ENCODE peak calls at places on chromosome 5, in seven cellular contexts. Q is ovary, H is Caco-2, C is PC-9, Z is mesendoderm, I is heart left ventricle, A is GM23248. R is an unnamed sample.

GRCh38 chr5:127229185-127229889 is 61.3 kb upstream of the MEGF10 start:
- DNase-seq in H (peak; percentile 60), Z (peak; percentile 57), C (peak; percentile 27), A (peak; percentile 43), Q (peak; percentile 25), I (peak; percentile 49), R (peak; percentile 67)

GRCh38 chr5:40914835-40915234 is 5.5 kb downstream of the C7 start:
- DNase-seq in Z (peak; percentile 18), I (no peak), A (peak; percentile 6), Q (no peak), H (no peak), C (no peak), R (no peak)

GRCh38 chr5:57993866-57994265 is 466.0 kb downstream of the PLK2 start:
- DNase-seq in H (no peak), Q (no peak), I (no peak), A (no peak), C (no peak), Z (no peak), R (no peak)

GRCh38 chr5:54720346-54720745 is 202.8 kb downstream of the SNX18 start:
- DNase-seq in H (no peak), I (no peak), A (no peak), Q (no peak), Z (peak; percentile 61), C (no peak), R (no peak)

GRCh38 chr5:57724836-57725235 is 242.2 kb upstream of the ACTBL2 start:
- DNase-seq in Q (no peak), H (no peak), Z (peak; percentile 6), C (no peak), A (peak; percentile 72), I (no peak), R (no peak)

GRCh38 chr5:65760504-65761275 is 38.7 kb downstream of the NLN start:
- DNase-seq in A (peak; percentile 74), I (peak; percentile 44), C (peak; percentile 36), H (no peak), Q (no peak), Z (no peak), R (peak; percentile 39)

GRCh38 chr5:139653616-139654015 is 5.5 kb downstream of the CXXC5 start:
- DNase-seq in H (no peak), Q (no peak), I (no peak), C (no peak), Z (no peak), A (no peak), R (no peak)

GRCh38 chr5:106755066-106755465 is 915.7 kb downstream of the EFNA5 start:
- DNase-seq in C (no peak), A (no peak), H (no peak), I (no peak), Z (peak; percentile 65), Q (no peak), R (no peak)

GRCh38 chr5:173340984-173341383 is 12.8 kb upstream of the STC2 start:
- DNase-seq in C (no peak), A (no peak), Q (no peak), H (no peak), I (no peak), Z (no peak), R (no peak)

GRCh38 chr5:170306381-170306790 is 8.8 kb upstream of the LCP2 start:
- DNase-seq in I (peak; percentile 59), Z (no peak), A (peak; percentile 91), Q (peak; percentile 83), H (no peak), C (no peak), R (peak; percentile 87)

GRCh38 chr5:132389453-132390286 is 20.2 kb downstream of the SLC22A5 start:
- DNase-seq in Q (peak; percentile 81), Z (peak; percentile 94), H (peak; percentile 68), I (no peak), A (peak; percentile 100), C (peak; percentile 88), R (peak; percentile 59)

GRCh38 chr5:168366124-168366523 is 74.7 kb downstream of the WWC1 start:
- DNase-seq in Q (no peak), H (no peak), Z (peak; percentile 77), C (no peak), I (no peak), A (peak; percentile 88), R (no peak)

GRCh38 chr5:111548312-111548930 is 36.1 kb upstream of the STARD4 start:
- DNase-seq in A (no peak), Z (peak; percentile 94), I (no peak), C (no peak), H (no peak), Q (no peak), R (no peak)

GRCh38 chr5:135203593-135204036 is 169.6 kb upstream of the PITX1 start:
- DNase-seq in A (peak; percentile 18), Z (peak; percentile 48), Q (no peak), H (no peak), C (no peak), I (no peak), R (no peak)

GRCh38 chr5:128174951-128175350 is 91.4 kb downstream of the SLC12A2 start:
- DNase-seq in Q (no peak), C (no peak), Z (no peak), I (no peak), A (peak; percentile 7), H (no peak), R (no peak)

GRCh38 chr5:35198681-35199080 is 31.6 kb downstream of the PRLR start:
- DNase-seq in A (peak; percentile 52), I (no peak), Z (peak; percentile 54), Q (no peak), H (no peak), C (no peak), R (no peak)

GRCh38 chr5:141965071-141965470 is 3.8 kb upstream of the RNF14 start:
- DNase-seq in Z (no peak), A (no peak), C (no peak), Q (no peak), I (no peak), H (no peak), R (no peak)

GRCh38 chr5:142748568-142749249 is 21.5 kb upstream of the ARHGAP26 start:
- DNase-seq in Q (no peak), Z (peak; percentile 63), C (no peak), A (no peak), H (peak; percentile 60), I (peak; percentile 32), R (peak; percentile 65)

GRCh38 chr5:76669245-76669644 is 46.0 kb upstream of the F2RL2 start:
- DNase-seq in C (no peak), Z (no peak), A (no peak), Q (no peak), H (no peak), I (no peak), R (no peak)

GRCh38 chr5:91474201-91474600 is 91.1 kb upstream of the ARRDC3 start:
- DNase-seq in I (no peak), C (no peak), Z (no peak), Q (no peak), A (no peak), H (no peak), R (no peak)

GRCh38 chr5:138903113-138903789 is 28.1 kb upstream of the LRRTM2 start:
- DNase-seq in I (no peak), Q (no peak), Z (no peak), A (peak; percentile 47), H (no peak), C (no peak), R (no peak)

GRCh38 chr5:175579742-175580432 is 78.0 kb upstream of the HRH2 start:
- DNase-seq in H (no peak), C (no peak), Q (no peak), A (no peak), I (no peak), Z (no peak), R (no peak)

GRCh38 chr5:135221187-135221473 is 177.9 kb downstream of the MACROH2A1 start:
- DNase-seq in Z (no peak), A (peak; percentile 27), I (no peak), C (no peak), Q (no peak), H (peak; percentile 12), R (no peak)

GRCh38 chr5:37568018-37568753 is 189.1 kb downstream of the WDR70 start:
- DNase-seq in C (no peak), H (no peak), Q (no peak), Z (no peak), I (no peak), A (no peak), R (no peak)

GRCh38 chr5:126811515-126812198 is 34.7 kb downstream of the LMNB1 start:
- DNase-seq in Q (no peak), A (peak; percentile 68), H (no peak), C (no peak), Z (peak; percentile 40), I (no peak), R (no peak)

DNA sequence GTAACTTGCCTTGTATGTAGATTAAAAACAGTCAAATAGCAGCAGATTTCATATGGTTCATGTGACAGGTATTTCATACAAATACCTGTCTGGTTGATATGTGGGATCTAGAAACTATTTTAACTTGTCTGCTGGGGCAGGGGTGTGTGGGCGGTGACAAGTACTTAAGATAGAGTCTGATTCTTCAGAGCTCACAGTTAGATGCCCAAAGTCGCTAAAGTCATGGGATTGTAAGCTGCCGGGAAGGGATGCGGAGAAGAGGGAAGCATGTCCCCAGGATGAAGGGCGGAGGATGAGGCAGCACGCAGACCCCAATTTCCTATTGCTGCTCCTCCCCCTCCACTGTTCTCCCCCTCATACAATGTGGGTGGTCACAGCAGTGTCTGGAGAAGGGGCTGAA is 13.3 kb downstream of the ANXA6 start:
- DNase-seq in C (no peak), I (no peak), A (no peak), Q (no peak), Z (no peak), H (no peak), R (no peak)
- H3K4me1 ChIP-seq in C (no peaks in the 10 kb centered on the region), I (peaks cover 77% of the 10 kb centered on the region), A (peaks cover 11% of the 10 kb centered on the region), Q (peaks cover 13% of the 10 kb centered on the region), Z (no peaks in the 10 kb centered on the region), H (no peaks in the 10 kb centered on the region), R (peaks cover 18% of the 10 kb centered on the region)

GRCh38 chr5:96339862-96340261 is 93.2 kb downstream of the PCSK1 start:
- DNase-seq in C (no peak), Z (no peak), A (peak; percentile 42), H (no peak), Q (no peak), I (no peak), R (no peak)
- H3K4me3 ChIP-seq in C (no peak overlapping the region), Z (no peak overlapping the region), A (no peak overlapping the region), H (no peak overlapping the region), Q (no peak overlapping the region), I (no peak overlapping the region), R (no peak overlapping the region)

GRCh38 chr5:21711854-21712752 is 1141.0 kb downstream of the CDH12 start:
- DNase-seq in H (no peak), Q (no peak), A (peak; percentile 13), C (no peak), I (no peak), Z (peak; percentile 37), R (no peak)
- H3K4me1 ChIP-seq in H (no peaks in the 10 kb centered on the region), Q (no peaks in the 10 kb centered on the region), A (no peaks in the 10 kb centered on the region), C (no peaks in the 10 kb centered on the region), I (no peaks in the 10 kb centered on the region), Z (no peaks in the 10 kb centered on the region), R (no peaks in the 10 kb centered on the region)

DNA sequence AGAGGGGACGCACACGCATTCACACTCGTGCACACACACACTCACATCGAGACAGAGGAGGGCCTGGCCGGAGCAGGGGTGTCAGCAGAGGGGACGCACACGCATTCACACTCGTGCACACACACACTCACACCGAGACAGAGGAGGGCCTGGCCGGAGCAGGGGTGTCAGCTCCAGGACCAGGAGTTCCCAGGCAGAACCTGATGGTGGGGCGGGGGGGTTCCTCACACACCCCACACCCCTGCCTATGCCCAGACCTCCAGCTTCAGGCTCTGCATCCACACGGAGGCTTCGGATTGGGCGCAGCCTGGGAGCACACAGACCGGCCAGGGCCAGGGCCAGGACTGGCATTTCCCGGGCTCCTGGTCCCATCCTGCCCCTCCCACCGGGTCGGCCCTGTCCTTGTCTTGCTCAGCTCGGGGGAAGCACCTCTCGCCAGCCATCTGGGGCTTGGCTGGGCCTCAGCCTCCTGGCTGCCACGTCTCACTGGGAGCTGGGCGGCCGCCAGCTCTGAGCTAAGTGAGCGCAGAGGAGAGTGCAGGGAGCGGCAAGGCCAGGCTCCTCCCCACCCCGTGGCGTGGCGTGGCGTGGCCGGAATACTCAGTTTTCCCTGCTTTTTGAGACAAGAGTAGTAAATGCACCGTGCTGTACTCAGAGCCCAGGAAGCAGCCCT is 31.3 kb downstream of the ADAMTS2 start:
- DNase-seq in C (no peak), I (peak; percentile 75), Q (peak; percentile 92), Z (no peak), H (peak; percentile 19), A (peak; percentile 97), R (peak; percentile 91)
- H3K4me3 ChIP-seq in C (no peak overlapping the region), I (no peak overlapping the region), Q (no peak overlapping the region), Z (no peak overlapping the region), H (no peak overlapping the region), A (peak overlapping the region; percentile 34), R (no peak overlapping the region)